ENCODE peak calls at places on chromosomes 2 and 18, in six cellular contexts. V is GM23338, A is cardiac muscle cell, G is ovary, F is fibroblast of lung, X is heart right ventricle. U is an unnamed sample.

GRCh38 chr2:79985571-79985970 is 319.0 kb downstream of the LRRTM1 start:
- DNase-seq in V (no peak), A (no peak), G (no peak), F (no peak), X (no peak), U (no peak)

GRCh38 chr18:33606621-33607020 is 28.6 kb downstream of the ASXL3 start:
- DNase-seq in V (peak), A (no peak), G (no peak), F (no peak), X (no peak), U (no peak)

GRCh38 chr2:228731517-228731916 is 539.6 kb downstream of the PID1 start:
- DNase-seq in V (peak), A (peak), G (no peak), F (peak), X (no peak), U (peak)

GRCh38 chr2:18398833-18399232 is 161.6 kb downstream of the RDH14 start:
- DNase-seq in V (no peak), A (peak), G (no peak), F (peak), X (no peak), U (peak)

GRCh38 chr2:135561925-135562324 is 30.6 kb downstream of the R3HDM1 start:
- DNase-seq in V (no peak), A (peak), G (no peak), F (no peak), X (no peak), U (no peak)

GRCh38 chr2:219001100-219001576 is 7.9 kb upstream of the CRYBA2 start:
- DNase-seq in V (no peak), A (no peak), G (no peak), F (no peak), X (no peak), U (no peak)

GRCh38 chr2:7724336-7724735 is 807.1 kb downstream of the RNF144A start:
- DNase-seq in V (no peak), A (no peak), G (no peak), F (no peak), X (no peak), U (no peak)

GRCh38 chr2:231250146-231250545 is 51.7 kb downstream of the ARMC9 start:
- DNase-seq in V (no peak), A (peak), G (no peak), F (no peak), X (no peak), U (no peak)

GRCh38 chr2:57720728-57721627 is 325.6 kb upstream of the VRK2 start:
- DNase-seq in V (peak), A (peak), G (peak), F (peak), X (peak), U (peak)

GRCh38 chr2:162521871-162522655 is 178.1 kb downstream of the GCA start:
- DNase-seq in V (no peak), A (no peak), G (no peak), F (no peak), X (no peak), U (no peak)

GRCh38 chr18:41569867-41570266 is 385.2 kb upstream of the PIK3C3 start:
- DNase-seq in V (no peak), A (no peak), G (no peak), F (no peak), X (no peak), U (no peak)

GRCh38 chr2:148927010-148927409 is 52.0 kb downstream of the KIF5C start:
- DNase-seq in V (no peak), A (no peak), G (no peak), F (no peak), X (no peak), U (no peak)

GRCh38 chr2:12797815-12798214 is 81.1 kb downstream of the TRIB2 start:
- DNase-seq in V (no peak), A (peak), G (no peak), F (peak), X (no peak), U (peak)

GRCh38 chr18:73986711-73987110 is 160.9 kb downstream of the FBXO15 start:
- DNase-seq in V (no peak), A (no peak), G (no peak), F (no peak), X (no peak), U (peak)

GRCh38 chr2:232458051-232458660 is 2.2 kb downstream of the ALPI start:
- DNase-seq in V (no peak), A (no peak), G (no peak), F (no peak), X (no peak), U (no peak)

GRCh38 chr2:46179037-46179621 is 118.1 kb upstream of the EPAS1 start:
- DNase-seq in V (no peak), A (peak), G (peak), F (peak), X (peak), U (peak)

GRCh38 chr2:218431878-218432277 is 13.0 kb downstream of the VIL1 start:
- DNase-seq in V (no peak), A (no peak), G (no peak), F (no peak), X (no peak), U (no peak)

GRCh38 chr2:950627-950992 is at the start of gene SNTG2:
- DNase-seq in V (peak), A (peak), G (peak), F (no peak), X (peak), U (no peak)

GRCh38 chr2:96400049-96401000 is 64.8 kb downstream of the NCAPH start:
- DNase-seq in V (no peak), A (peak), G (no peak), F (no peak), X (no peak), U (no peak)

GRCh38 chr2:149329470-149330126 is 789 bp upstream of the LYPD6 start:
- DNase-seq in V (peak), A (peak), G (peak), F (peak), X (peak), U (peak)

GRCh38 chr2:166632616-166633015 is 138.6 kb upstream of the SCN7A start:
- DNase-seq in V (peak), A (peak), G (no peak), F (peak), X (no peak), U (peak)

GRCh38 chr18:54382076-54382475 is 24.4 kb downstream of the C18orf54 start:
- DNase-seq in V (no peak), A (no peak), G (no peak), F (no peak), X (no peak), U (no peak)

GRCh38 chr2:189066037-189066436 is 91.9 kb downstream of the COL3A1 start:
- DNase-seq in V (no peak), A (no peak), G (no peak), F (no peak), X (no peak), U (peak)

GRCh38 chr2:199896617-199897016 is 14.5 kb upstream of the C2orf69 start:
- DNase-seq in V (no peak), A (no peak), G (no peak), F (no peak), X (no peak), U (no peak)

GRCh38 chr2:55418512-55419235 is 982 bp downstream of the CCDC88A start:
- DNase-seq in V (no peak), A (no peak), G (no peak), F (no peak), X (no peak), U (no peak)

GRCh38 chr2:206723288-206723687 is 5.1 kb upstream of the DYTN start:
- DNase-seq in V (no peak), A (no peak), G (no peak), F (no peak), X (no peak), U (no peak)

GRCh38 chr2:113098061-113098460 is 29.3 kb upstream of the IL1RN start:
- DNase-seq in V (no peak), A (no peak), G (no peak), F (no peak), X (no peak), U (no peak)

GRCh38 chr2:156447761-156448160 is 11.6 kb downstream of the GPD2 start:
- DNase-seq in V (no peak), A (no peak), G (no peak), F (no peak), X (no peak), U (no peak)

GRCh38 chr2:222423632-222424280 is 587 bp upstream of the SGPP2 start:
- DNase-seq in V (peak), A (peak), G (peak), F (no peak), X (no peak), U (no peak)

GRCh38 chr2:140786585-140786984 is 1344.2 kb downstream of the LRP1B start:
- DNase-seq in V (peak), A (no peak), G (no peak), F (no peak), X (no peak), U (no peak)

GRCh38 chr2:178528647-178529046 is 48.4 kb downstream of the PLEKHA3 start:
- DNase-seq in V (no peak), A (no peak), G (no peak), F (no peak), X (no peak), U (no peak)

GRCh38 chr2:178529194-178529593 is 48.9 kb downstream of the PLEKHA3 start:
- DNase-seq in V (no peak), A (no peak), G (no peak), F (no peak), X (no peak), U (no peak)

GRCh38 chr2:178530625-178531142 is 50.4 kb downstream of the PLEKHA3 start:
- DNase-seq in V (no peak), A (no peak), G (no peak), F (no peak), X (no peak), U (peak)

GRCh38 chr2:178530128-178530527 is 49.9 kb downstream of the PLEKHA3 start:
- DNase-seq in V (no peak), A (no peak), G (no peak), F (no peak), X (no peak), U (no peak)

GRCh38 chr2:178531161-178531560 is 50.9 kb downstream of the PLEKHA3 start:
- DNase-seq in V (no peak), A (no peak), G (no peak), F (no peak), X (no peak), U (no peak)
- H3K4me3 ChIP-seq in V (no peak), A (no peak), G (no peak), F (no peak), X (no peak), U (no peak)

DNA sequence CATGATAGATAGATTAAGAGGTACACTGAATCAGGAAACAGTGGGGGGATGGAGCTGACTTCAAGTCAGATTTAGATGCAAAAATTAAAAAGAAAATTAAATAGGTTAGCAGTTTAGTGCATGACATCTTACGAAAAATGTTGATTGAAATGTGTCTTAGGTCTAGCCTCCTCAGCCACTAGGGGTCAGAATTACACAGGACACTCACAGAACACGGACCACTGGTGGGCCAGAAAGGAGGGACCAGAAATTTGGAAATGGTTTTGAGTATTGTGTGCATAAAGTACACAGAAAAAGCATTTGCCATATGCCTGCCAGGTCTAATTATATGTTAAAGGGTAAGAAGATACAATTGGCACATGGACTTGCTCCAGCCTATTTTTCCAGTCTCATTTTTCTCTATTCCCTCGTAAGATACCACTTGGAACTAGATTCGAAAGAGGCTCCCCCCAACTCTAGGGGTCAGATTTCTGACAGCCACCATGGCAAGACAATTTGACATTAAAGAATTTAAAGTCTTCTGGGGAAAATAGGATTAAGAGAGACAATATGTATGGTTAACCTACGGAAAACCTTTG is 550.2 kb upstream of the SETBP1 start:
- DNase-seq in V (peak), A (peak), G (no peak), F (peak), X (peak), U (peak)
- TF ChIP-seq CTCF in V (peak), A (peak), G (no peak), F (peak), X (peak), U (peak)

GRCh38 chr2:23916727-23917458 is 10.0 kb downstream of the ATAD2B start:
- DNase-seq in V (peak), A (no peak), G (no peak), F (no peak), X (no peak), U (no peak)
- H3K4me3 ChIP-seq in V (peak), A (no peak), G (no peak), F (no peak), X (no peak), U (no peak)

DNA sequence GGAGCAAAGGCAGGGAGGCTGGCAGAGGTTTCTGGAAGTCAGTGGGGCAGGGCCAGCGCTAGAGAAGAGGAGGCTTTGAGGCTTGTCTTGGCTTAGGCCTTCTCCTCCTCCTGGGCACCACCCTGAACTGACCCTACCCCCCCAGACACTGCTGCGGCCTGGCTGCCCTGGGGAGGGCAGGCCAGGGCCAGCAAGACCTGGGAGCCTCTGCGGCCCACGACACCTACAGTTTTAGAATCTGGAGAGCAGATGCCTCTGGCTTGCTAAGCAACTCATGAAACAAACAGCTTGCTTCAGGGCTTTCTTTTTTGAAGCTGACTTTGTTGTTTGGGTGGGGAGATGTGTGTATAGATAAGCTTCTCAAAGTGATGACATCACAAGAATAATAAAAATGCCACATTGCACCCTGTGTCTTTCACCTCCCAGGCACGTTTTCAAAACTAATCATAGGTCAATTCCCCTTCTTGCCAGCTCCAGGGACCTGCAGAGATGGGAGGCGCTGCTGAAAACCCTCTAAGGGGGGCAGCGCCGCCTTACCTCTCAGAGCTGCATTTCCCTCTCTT is 46.2 kb upstream of the SMAD7 start:
- DNase-seq in V (no peak), A (no peak), G (no peak), F (peak), X (no peak), U (peak)
- TF ChIP-seq CTCF in V (no peak), A (no peak), G (no peak), F (no peak), X (no peak), U (no peak)

DNA sequence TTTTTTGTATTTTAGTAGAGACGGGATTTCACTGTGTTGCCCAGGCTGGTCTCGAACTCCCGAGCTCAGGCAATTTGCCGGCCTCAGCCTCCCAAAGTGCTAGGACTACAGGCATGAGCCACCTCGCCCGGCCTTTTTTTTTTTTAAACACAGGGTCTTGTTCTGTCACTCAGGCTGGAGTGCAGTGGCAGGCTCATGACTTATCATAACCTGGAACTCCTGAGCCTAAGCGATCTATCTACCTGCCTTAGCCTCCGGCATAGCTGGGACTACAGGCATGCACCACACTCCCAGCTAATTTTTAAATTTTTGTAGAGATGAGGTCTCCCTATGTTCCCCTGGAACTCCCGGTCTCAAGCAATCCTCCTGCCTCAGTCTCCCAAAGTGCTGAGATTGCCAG is 1.4 kb upstream of the ITGAV start:
- DNase-seq in V (no peak), A (no peak), G (no peak), F (no peak), X (no peak), U (no peak)
- H3K4me3 ChIP-seq in V (no peak), A (no peak), G (no peak), F (no peak), X (no peak), U (no peak)

GRCh38 chr18:24734058-24734457 is 273.6 kb downstream of the HRH4 start:
- DNase-seq in V (peak), A (no peak), G (no peak), F (peak), X (peak), U (peak)
- TF ChIP-seq CTCF in V (peak), A (no peak), G (no peak), F (peak), X (peak), U (peak)